ENCODE peak calls at places on chromosomes 2 and 18, in five cellular contexts. M is HCT116, F is K562, G is HepG2, R is GM12878. B is an unnamed sample.

GRCh38 chr2:215660687-215661086 is 224.8 kb upstream of the FN1 start:
- DNase-seq in M (no peak), F (no peak), G (no peak), R (no peak), B (no peak)

GRCh38 chr2:148021059-148021985 is at the start of gene MBD5:
- DNase-seq in M (no peak), F (peak; percentile 17), G (peak; percentile 35), R (peak; percentile 45), B (peak; percentile 26)

GRCh38 chr2:158656492-158657190 is 138.5 kb upstream of the DAPL1 start:
- DNase-seq in M (no peak), F (no peak), G (no peak), R (no peak), B (no peak)

GRCh38 chr2:172308253-172308935 is 119.0 kb upstream of the ITGA6 start:
- DNase-seq in M (no peak), F (no peak), G (no peak), R (no peak), B (no peak)

GRCh38 chr2:70938580-70938938 is 2.9 kb downstream of the ATP6V1B1 start:
- DNase-seq in M (no peak), F (no peak), G (no peak), R (no peak), B (no peak)

GRCh38 chr2:20390524-20391123 is 40.0 kb upstream of the PUM2 start:
- DNase-seq in M (no peak), F (no peak), G (no peak), R (no peak), B (peak; percentile 71)

GRCh38 chr2:236449167-236449586 is 120.4 kb upstream of the ACKR3 start:
- DNase-seq in M (no peak), F (no peak), G (no peak), R (no peak), B (no peak)

GRCh38 chr2:241864168-241864896 is 5.2 kb upstream of the RTP5 start:
- DNase-seq in M (no peak), F (no peak), G (no peak), R (no peak), B (no peak)

GRCh38 chr2:60282886-60283285 is 270.6 kb downstream of the BCL11A start:
- DNase-seq in M (no peak), F (no peak), G (no peak), R (no peak), B (no peak)

GRCh38 chr2:173555833-173556232 is 201.2 kb downstream of the CDCA7 start:
- DNase-seq in M (no peak), F (no peak), G (no peak), R (no peak), B (no peak)

DNA sequence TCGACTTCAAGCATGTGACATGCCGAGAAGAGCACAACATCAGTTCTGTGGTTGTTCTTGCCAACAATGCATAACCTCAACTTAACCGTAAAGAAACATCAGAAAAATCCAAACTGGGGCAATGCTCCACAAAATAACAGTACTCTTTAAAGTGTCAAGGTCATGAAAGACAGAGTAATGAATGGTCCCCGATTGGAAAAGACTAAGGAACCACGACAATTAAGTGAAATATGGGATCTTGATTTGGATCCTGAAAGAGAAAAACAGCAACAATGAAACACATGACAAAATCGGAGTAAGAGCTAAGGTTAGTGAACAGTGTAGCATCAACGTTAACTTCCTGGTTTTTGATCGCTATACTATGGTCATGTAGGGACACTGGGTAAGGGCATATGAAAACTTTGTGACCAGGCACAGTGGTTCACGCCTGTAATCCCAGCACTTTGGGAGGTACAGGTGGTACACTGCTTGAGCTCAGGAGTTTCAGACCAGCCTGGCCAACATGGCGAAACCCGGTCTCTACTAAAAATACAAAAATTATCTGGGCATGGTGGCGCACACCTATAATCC is 55.2 kb downstream of the UNC50 start:
- DNase-seq in M (no peak), F (no peak), G (no peak), R (no peak), B (no peak)
- TF ChIP-seq MAX in M (no peak), F (no peak), G (no peak), R (no peak), B (no peak)

GRCh38 chr2:202238234-202239197 is at the start of gene SUMO1:
- DNase-seq in M (peak; percentile 69), F (peak; percentile 78), G (peak; percentile 94), R (peak; percentile 72), B (peak; percentile 95)

GRCh38 chr2:202237787-202238233 is 587 bp downstream of the SUMO1 start:
- DNase-seq in M (no peak), F (no peak), G (peak; percentile 33), R (no peak), B (peak; percentile 61)
- TF ChIP-seq ZBTB33 in M (no peak), F (no peak), G (no peak), R (no peak), B (no peak)

GRCh38 chr2:25879133-25879730 is 945 bp upstream of the ASXL2 start:
- DNase-seq in M (no peak), F (no peak), G (peak; percentile 96), R (no peak), B (no peak)
- TF ChIP-seq MAX in M (no peak), F (no peak), G (no peak), R (no peak), B (no peak)

GRCh38 chr18:2971741-2972552 is 41.0 kb downstream of the LPIN2 start:
- DNase-seq in M (no peak), F (no peak), G (no peak), R (peak; percentile 90), B (no peak)
- TF ChIP-seq ZBTB33 in M (no peak), F (peak; percentile 95), G (peak; percentile 14), R (no peak), B (no peak)

GRCh38 chr2:49240608-49241007 is 86.3 kb upstream of the FSHR start:
- DNase-seq in M (no peak), F (no peak), G (peak; percentile 54), R (no peak), B (no peak)
- TF ChIP-seq MAX in M (no peak), F (no peak), G (no peak), R (no peak), B (no peak)

GRCh38 chr2:132793532-132793931 is 123.5 kb upstream of the LYPD1 start:
- DNase-seq in M (no peak), F (no peak), G (no peak), R (no peak), B (no peak)

GRCh38 chr2:132798334-132798733 is 128.3 kb upstream of the LYPD1 start:
- DNase-seq in M (no peak), F (no peak), G (no peak), R (no peak), B (no peak)

GRCh38 chr2:132795220-132795619 is 125.2 kb upstream of the LYPD1 start:
- DNase-seq in M (no peak), F (no peak), G (no peak), R (no peak), B (no peak)

DNA sequence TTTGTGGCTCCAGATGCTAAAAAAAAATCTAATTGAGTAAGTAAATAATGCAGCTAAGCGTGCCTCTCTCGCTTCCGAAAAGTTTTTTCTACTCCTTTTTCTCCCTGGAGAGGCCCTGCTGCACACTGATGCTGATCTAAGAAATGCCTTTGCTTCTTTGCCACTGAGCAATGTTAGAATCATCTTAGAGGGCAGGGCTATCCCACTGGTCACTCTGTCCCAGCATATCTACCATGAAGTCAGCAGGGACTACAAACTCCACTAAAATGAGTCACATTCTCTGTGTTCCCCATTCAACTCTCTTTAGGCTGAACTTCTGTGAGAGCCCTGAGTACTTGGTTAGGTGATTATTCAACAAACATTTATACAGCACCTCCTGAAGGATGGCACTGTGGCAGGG is 127.5 kb upstream of the LYPD1 start:
- DNase-seq in M (no peak), F (no peak), G (no peak), R (no peak), B (no peak)
- TF ChIP-seq ZBTB33 in M (no peak), F (no peak), G (no peak), R (no peak), B (no peak)

DNA sequence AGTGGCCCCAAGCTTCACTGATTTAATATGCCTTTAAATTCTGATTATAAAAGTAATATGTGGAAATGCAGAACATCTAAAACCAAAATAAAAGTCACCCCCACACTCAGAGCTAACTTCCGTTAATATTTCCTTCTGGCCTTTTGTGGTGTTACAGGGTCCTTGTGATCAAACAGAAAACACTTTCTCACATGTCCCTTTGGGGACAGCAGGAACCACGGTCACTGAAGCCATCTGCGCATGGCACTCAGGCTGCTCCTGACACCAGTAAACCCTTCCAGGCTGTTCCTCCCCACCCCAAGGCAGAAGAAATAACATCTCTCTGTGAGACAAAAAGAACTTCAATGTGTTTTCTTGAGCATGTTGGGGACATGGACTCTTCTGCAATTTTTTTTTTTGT is 25.1 kb upstream of the GPR17 start:
- DNase-seq in M (no peak), F (no peak), G (no peak), R (no peak), B (peak; percentile 22)
- TF ChIP-seq MAX in M (no peak), F (no peak), G (no peak), R (no peak), B (no peak)